ENCODE peak calls at places on chromosomes 2 and 18, in five cellular contexts. One of them, this sample, is unnamed.

GRCh38 chr2:24121469-24121868 is 1.7 kb downstream of the PFN4 start:
- DNase-seq in A549: no peak
- DNase-seq in SK-N-SH: no peak
- DNase-seq in upper lobe of left lung: no peak
- DNase-seq in H1: no peak
- DNase-seq in this sample: no peak

GRCh38 chr2:98170076-98170475 is 83.1 kb downstream of the VWA3B start:
- DNase-seq in A549: no peak
- DNase-seq in SK-N-SH: no peak
- DNase-seq in upper lobe of left lung: no peak
- DNase-seq in H1: no peak
- DNase-seq in this sample: no peak

GRCh38 chr18:47187721-47188120 is 11.6 kb upstream of the IER3IP1 start:
- DNase-seq in A549: no peak
- DNase-seq in SK-N-SH: no peak
- DNase-seq in upper lobe of left lung: no peak
- DNase-seq in H1: no peak
- DNase-seq in this sample: no peak

GRCh38 chr2:3125761-3126130 is 251.9 kb downstream of the EIPR1 start:
- DNase-seq in A549: no peak
- DNase-seq in SK-N-SH: no peak
- DNase-seq in upper lobe of left lung: no peak
- DNase-seq in H1: no peak
- DNase-seq in this sample: no peak

GRCh38 chr2:223554923-223555322 is 47.2 kb downstream of the SCG2 start:
- DNase-seq in A549: no peak
- DNase-seq in SK-N-SH: no peak
- DNase-seq in upper lobe of left lung: no peak
- DNase-seq in H1: no peak
- DNase-seq in this sample: no peak

GRCh38 chr2:241514545-241514944 is 6.2 kb upstream of the STK25 start:
- DNase-seq in A549: no peak
- DNase-seq in SK-N-SH: no peak
- DNase-seq in upper lobe of left lung: no peak
- DNase-seq in H1: no peak
- DNase-seq in this sample: no peak

GRCh38 chr2:129922571-129923264 is 56.7 kb upstream of the RAB6C start:
- DNase-seq in A549: no peak
- DNase-seq in SK-N-SH: peak; percentile 52
- DNase-seq in upper lobe of left lung: no peak
- DNase-seq in H1: no peak
- DNase-seq in this sample: no peak

GRCh38 chr2:1727101-1727771 is 17.1 kb downstream of the PXDN start:
- DNase-seq in A549: no peak
- DNase-seq in SK-N-SH: no peak
- DNase-seq in upper lobe of left lung: no peak
- DNase-seq in H1: no peak
- DNase-seq in this sample: no peak

GRCh38 chr2:26696352-26696816 is 3.9 kb downstream of the KCNK3 start:
- DNase-seq in A549: peak; percentile 83
- DNase-seq in SK-N-SH: no peak
- DNase-seq in upper lobe of left lung: no peak
- DNase-seq in H1: no peak
- DNase-seq in this sample: no peak

GRCh38 chr18:2857491-2858063 is 10.8 kb downstream of the EMILIN2 start:
- DNase-seq in A549: no peak
- DNase-seq in SK-N-SH: no peak
- DNase-seq in upper lobe of left lung: peak; percentile 87
- DNase-seq in H1: no peak
- DNase-seq in this sample: peak; percentile 94

GRCh38 chr2:236176417-236176816 is 8.2 kb upstream of the GBX2 start:
- DNase-seq in A549: peak; percentile 80
- DNase-seq in SK-N-SH: peak; percentile 85
- DNase-seq in upper lobe of left lung: no peak
- DNase-seq in H1: peak; percentile 58
- DNase-seq in this sample: no peak

GRCh38 chr18:79616651-79617518 is 62.7 kb upstream of the CTDP1 start:
- DNase-seq in A549: no peak
- DNase-seq in SK-N-SH: no peak
- DNase-seq in upper lobe of left lung: no peak
- DNase-seq in H1: peak; percentile 70
- DNase-seq in this sample: no peak

GRCh38 chr2:481388-481787 is 193.5 kb upstream of the ALKAL2 start:
- DNase-seq in A549: no peak
- DNase-seq in SK-N-SH: no peak
- DNase-seq in upper lobe of left lung: no peak
- DNase-seq in H1: peak; percentile 61
- DNase-seq in this sample: no peak

GRCh38 chr2:241798631-241799521 is 10.1 kb upstream of the NEU4 start:
- DNase-seq in A549: no peak
- DNase-seq in SK-N-SH: peak; percentile 28
- DNase-seq in upper lobe of left lung: no peak
- DNase-seq in H1: no peak
- DNase-seq in this sample: peak; percentile 9

GRCh38 chr2:235026137-235026536 is 74.3 kb downstream of the SH3BP4 start:
- DNase-seq in A549: peak; percentile 62
- DNase-seq in SK-N-SH: no peak
- DNase-seq in upper lobe of left lung: no peak
- DNase-seq in H1: no peak
- DNase-seq in this sample: no peak

GRCh38 chr2:45706028-45706427 is 54.6 kb downstream of the PRKCE start:
- DNase-seq in A549: no peak
- DNase-seq in SK-N-SH: no peak
- DNase-seq in upper lobe of left lung: no peak
- DNase-seq in H1: no peak
- DNase-seq in this sample: no peak

GRCh38 chr2:96940991-96941775 is 45.2 kb downstream of the FAM178B start:
- DNase-seq in A549: no peak
- DNase-seq in SK-N-SH: no peak
- DNase-seq in upper lobe of left lung: no peak
- DNase-seq in H1: no peak
- DNase-seq in this sample: no peak

GRCh38 chr2:235793163-235793752 is 299.4 kb downstream of the AGAP1 start:
- DNase-seq in A549: peak; percentile 6
- DNase-seq in SK-N-SH: peak; percentile 37
- DNase-seq in upper lobe of left lung: no peak
- DNase-seq in H1: no peak
- DNase-seq in this sample: no peak

GRCh38 chr2:72147303-72147970 is at the start of gene CYP26B1:
- DNase-seq in A549: no peak
- DNase-seq in SK-N-SH: peak; percentile 66
- DNase-seq in upper lobe of left lung: no peak
- DNase-seq in H1: peak; percentile 75
- DNase-seq in this sample: no peak

GRCh38 chr18:26710460-26711096 is 154.9 kb downstream of the AQP4 start:
- DNase-seq in A549: no peak
- DNase-seq in SK-N-SH: no peak
- DNase-seq in upper lobe of left lung: no peak
- DNase-seq in H1: no peak
- DNase-seq in this sample: no peak

GRCh38 chr2:19711470-19712372 is 190.1 kb downstream of the TTC32 start:
- DNase-seq in A549: peak; percentile 62
- DNase-seq in SK-N-SH: no peak
- DNase-seq in upper lobe of left lung: no peak
- DNase-seq in H1: no peak
- DNase-seq in this sample: no peak

GRCh38 chr2:37563375-37564011 is 107.9 kb downstream of the CDC42EP3 start:
- DNase-seq in A549: no peak
- DNase-seq in SK-N-SH: no peak
- DNase-seq in upper lobe of left lung: no peak
- DNase-seq in H1: no peak
- DNase-seq in this sample: no peak

GRCh38 chr2:91442246-91442905 is 2750.9 kb downstream of the RPIA start:
- DNase-seq in A549: peak; percentile 3
- DNase-seq in SK-N-SH: peak; percentile 46
- DNase-seq in upper lobe of left lung: no peak
- DNase-seq in H1: peak; percentile 67
- DNase-seq in this sample: no peak

GRCh38 chr2:127098711-127099110 is 8.2 kb downstream of the BIN1 start:
- DNase-seq in A549: no peak
- DNase-seq in SK-N-SH: peak; percentile 68
- DNase-seq in upper lobe of left lung: no peak
- DNase-seq in H1: no peak
- DNase-seq in this sample: no peak

GRCh38 chr2:76498387-76498786 is 787.7 kb upstream of the GCFC2 start:
- DNase-seq in A549: no peak
- DNase-seq in SK-N-SH: no peak
- DNase-seq in upper lobe of left lung: no peak
- DNase-seq in H1: no peak
- DNase-seq in this sample: no peak

GRCh38 chr18:34018358-34018757 is 206.4 kb downstream of the NOL4 start:
- DNase-seq in A549: no peak
- DNase-seq in SK-N-SH: no peak
- DNase-seq in upper lobe of left lung: no peak
- DNase-seq in H1: no peak
- DNase-seq in this sample: no peak

GRCh38 chr2:143792602-143793001 is 663.4 kb downstream of the ARHGAP15 start:
- DNase-seq in A549: no peak
- DNase-seq in SK-N-SH: no peak
- DNase-seq in upper lobe of left lung: no peak
- DNase-seq in H1: no peak
- DNase-seq in this sample: no peak
- TF ChIP-seq EP300 in A549: no peak
- TF ChIP-seq EP300 in SK-N-SH: no peak
- TF ChIP-seq EP300 in upper lobe of left lung: no peak
- TF ChIP-seq EP300 in H1: no peak
- TF ChIP-seq EP300 in this sample: no peak

GRCh38 chr2:112821142-112821541 is 15.4 kb downstream of the IL1B start:
- DNase-seq in A549: no peak
- DNase-seq in SK-N-SH: no peak
- DNase-seq in upper lobe of left lung: no peak
- DNase-seq in H1: no peak
- DNase-seq in this sample: no peak

GRCh38 chr2:112820343-112820742 is 16.2 kb downstream of the IL1B start:
- DNase-seq in A549: no peak
- DNase-seq in SK-N-SH: no peak
- DNase-seq in upper lobe of left lung: no peak
- DNase-seq in H1: no peak
- DNase-seq in this sample: no peak

GRCh38 chr2:112817082-112817481 is 19.5 kb downstream of the IL1B start:
- DNase-seq in A549: no peak
- DNase-seq in SK-N-SH: no peak
- DNase-seq in upper lobe of left lung: no peak
- DNase-seq in H1: no peak
- DNase-seq in this sample: no peak

GRCh38 chr2:112819081-112819480 is 17.5 kb downstream of the IL1B start:
- DNase-seq in A549: no peak
- DNase-seq in SK-N-SH: no peak
- DNase-seq in upper lobe of left lung: no peak
- DNase-seq in H1: no peak
- DNase-seq in this sample: no peak

DNA sequence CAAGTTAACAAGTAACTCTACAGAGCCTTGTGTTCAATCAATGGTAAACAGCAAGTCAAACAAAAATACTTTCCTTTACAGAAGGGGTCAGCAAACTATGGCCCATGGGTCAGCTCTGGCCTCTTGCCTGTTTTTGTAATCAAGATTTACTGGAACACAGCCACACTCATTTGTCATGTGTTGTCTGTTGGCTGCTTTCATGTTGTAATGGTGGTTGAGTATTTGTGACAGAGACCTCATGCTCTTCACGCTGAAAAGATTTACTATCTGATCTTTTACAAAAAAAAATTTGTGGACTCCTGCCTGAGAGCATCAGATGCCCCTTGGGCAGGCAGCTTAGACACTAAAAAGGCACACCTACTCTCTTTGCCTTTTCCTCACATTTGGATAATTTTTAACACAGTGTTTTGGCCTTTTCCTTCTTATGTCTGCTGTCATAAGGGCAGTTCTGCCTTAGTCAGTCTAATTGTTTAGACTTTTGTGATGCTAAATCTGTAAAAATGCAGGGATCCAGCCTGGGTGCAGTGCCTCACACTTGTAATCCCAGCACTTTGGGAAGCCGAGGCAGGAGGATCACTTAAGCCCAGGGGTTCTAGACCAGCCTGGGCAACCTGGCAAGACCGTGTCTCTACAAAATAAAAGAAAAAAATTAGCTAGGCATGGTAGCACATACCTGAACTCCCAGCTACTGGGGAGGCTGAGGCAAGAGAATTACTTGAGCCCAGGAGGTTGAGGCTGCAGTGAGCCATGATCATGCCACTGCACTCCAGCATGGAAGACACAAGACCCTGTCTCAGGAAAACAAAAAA is 18.3 kb downstream of the IL1B start:
- DNase-seq in A549: no peak
- DNase-seq in SK-N-SH: peak; percentile 17
- DNase-seq in upper lobe of left lung: no peak
- DNase-seq in H1: no peak
- DNase-seq in this sample: no peak
- TF ChIP-seq EP300 in A549: no peak
- TF ChIP-seq EP300 in SK-N-SH: no peak
- TF ChIP-seq EP300 in upper lobe of left lung: peak; percentile 17
- TF ChIP-seq EP300 in H1: no peak
- TF ChIP-seq EP300 in this sample: no peak

DNA sequence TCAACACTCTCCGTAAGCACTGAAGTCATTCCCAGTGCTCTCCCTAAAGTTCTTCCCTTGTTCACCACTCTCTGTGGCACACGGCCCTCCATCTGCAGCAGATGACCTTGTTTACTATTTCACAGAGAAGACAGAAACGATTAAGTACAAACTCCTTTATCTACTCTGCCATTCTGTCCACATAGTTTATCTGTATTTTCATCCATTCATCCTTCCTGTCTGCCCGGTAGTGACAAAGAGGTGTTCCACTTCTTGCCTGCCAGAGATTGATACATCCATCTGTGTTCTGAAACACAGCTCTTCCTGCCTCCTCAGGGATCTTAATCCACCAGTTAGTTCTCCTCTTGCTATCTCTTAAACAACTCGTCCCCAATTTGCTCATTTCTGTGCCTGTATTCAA is 77.9 kb upstream of the CD226 start:
- DNase-seq in A549: no peak
- DNase-seq in SK-N-SH: no peak
- DNase-seq in upper lobe of left lung: no peak
- DNase-seq in H1: no peak
- DNase-seq in this sample: no peak
- TF ChIP-seq EP300 in A549: no peak
- TF ChIP-seq EP300 in SK-N-SH: no peak
- TF ChIP-seq EP300 in upper lobe of left lung: no peak
- TF ChIP-seq EP300 in H1: no peak
- TF ChIP-seq EP300 in this sample: no peak

DNA sequence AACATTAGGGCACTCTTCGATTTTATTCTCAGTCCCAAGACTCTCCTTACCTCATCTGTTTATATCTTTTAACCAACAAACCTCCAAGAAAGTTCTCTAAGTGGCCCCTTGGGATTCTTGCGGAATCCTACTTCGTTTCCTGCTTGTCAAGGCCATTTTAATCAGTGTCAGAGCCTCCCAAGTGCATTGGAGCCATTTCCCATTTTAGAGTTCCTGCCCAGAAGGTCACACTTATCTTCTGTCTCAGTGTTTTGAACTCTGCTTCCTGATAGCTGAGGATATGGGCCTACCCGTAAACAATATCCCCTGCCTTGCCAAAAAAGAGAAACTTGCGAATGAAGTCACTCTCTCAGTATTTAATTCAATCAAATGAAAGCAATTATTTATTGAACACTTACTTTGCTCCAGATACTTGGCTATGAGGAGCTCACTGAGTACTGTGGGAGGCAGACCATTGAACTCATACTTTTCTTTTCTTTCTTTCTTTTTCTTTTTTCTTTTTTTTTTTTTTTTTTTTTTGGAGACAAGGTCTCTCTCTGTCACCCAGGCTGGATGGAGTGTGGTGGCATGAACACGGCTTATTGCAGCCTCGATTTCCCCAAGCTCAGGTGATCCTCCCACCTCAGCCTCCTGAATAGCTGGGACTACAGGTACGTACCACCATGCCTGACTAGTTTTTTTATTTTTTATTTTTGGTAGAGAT is 5.7 kb upstream of the NOSTRIN start:
- DNase-seq in A549: no peak
- DNase-seq in SK-N-SH: no peak
- DNase-seq in upper lobe of left lung: no peak
- DNase-seq in H1: no peak
- DNase-seq in this sample: no peak
- TF ChIP-seq EP300 in A549: no peak
- TF ChIP-seq EP300 in SK-N-SH: no peak
- TF ChIP-seq EP300 in upper lobe of left lung: peak; percentile 77
- TF ChIP-seq EP300 in H1: no peak
- TF ChIP-seq EP300 in this sample: no peak